ENCODE peak calls at places on chromosome 22, in four cellular contexts. M is NCI-H1436, O is T47D, P is progenitor cell of endocrine pancreas. R is an unnamed sample.

GRCh38 chr22:36977401-36977861 is 41.8 kb downstream of the TST start:
- DNase-seq in P (peak; percentile 59), M (peak; percentile 53), O (peak; percentile 27), R (peak; percentile 53)

GRCh38 chr22:46382524-46382923 is 47.0 kb downstream of the TRMU start:
- DNase-seq in P (no peak), O (no peak), M (no peak), R (no peak)

GRCh38 chr22:41364955-41365354 is 16.8 kb upstream of the TEF start:
- DNase-seq in P (no peak), O (no peak), M (no peak), R (no peak)

GRCh38 chr22:35611200-35611890 is 5.8 kb downstream of the MB start:
- DNase-seq in M (no peak), P (no peak), O (no peak), R (no peak)

GRCh38 chr22:45671783-45672563 is at the start of gene ATXN10:
- DNase-seq in O (peak; percentile 76), P (peak; percentile 63), M (peak; percentile 76), R (peak; percentile 86)

GRCh38 chr22:25626146-25626992 is 61.9 kb downstream of the GRK3 start:
- DNase-seq in P (no peak), M (no peak), O (no peak), R (no peak)

GRCh38 chr22:17786435-17787158 is 12.3 kb upstream of the BID start:
- DNase-seq in P (no peak), O (no peak), M (no peak), R (peak; percentile 21)

GRCh38 chr22:26476705-26477340 is 6.8 kb downstream of the HPS4 start:
- DNase-seq in M (no peak), P (no peak), O (no peak), R (no peak)

GRCh38 chr22:45974498-45974897 is 2.5 kb downstream of the WNT7B start:
- DNase-seq in O (no peak), M (no peak), P (no peak), R (no peak)

GRCh38 chr22:26196657-26197056 is 27.4 kb downstream of the SEZ6L start:
- DNase-seq in O (no peak), M (no peak), P (no peak), R (no peak)

GRCh38 chr22:49948958-49949913 is 11.3 kb upstream of the PIM3 start:
- DNase-seq in P (no peak), O (peak; percentile 95), M (no peak), R (peak; percentile 70)

GRCh38 chr22:37983860-37984791 is at the start of gene SOX10:
- DNase-seq in P (no peak), O (no peak), M (no peak), R (no peak)

GRCh38 chr22:41762980-41763779 is 37.3 kb upstream of the CCDC134 start:
- DNase-seq in O (peak; percentile 62), P (peak; percentile 12), M (peak; percentile 13), R (peak; percentile 53)

GRCh38 chr22:17135153-17135760 is 14.1 kb upstream of the TMEM121B start:
- DNase-seq in M (no peak), P (no peak), O (no peak), R (no peak)

GRCh38 chr22:22520020-22520656 is at the start of gene ZNF280A:
- DNase-seq in M (no peak), O (peak; percentile 83), P (no peak), R (peak; percentile 63)

R was measured in Caco-2.